ENCODE peak calls at places on chromosomes 11 and 22, in five cellular contexts. J, M, P, A and Q are unnamed samples.

GRCh38 chr11:96827164-96827563 is 437.4 kb downstream of the JRKL start:
- ATAC-seq in J (no peak), M (no peak), P (no peak), A (no peak), Q (no peak)

GRCh38 chr11:67646535-67647336 is 3.8 kb downstream of the ACY3 start:
- ATAC-seq in J (no peak), M (no peak), P (no peak), A (peak; percentile 53), Q (no peak)

GRCh38 chr11:116330439-116331185 is 442.2 kb downstream of the BUD13 start:
- ATAC-seq in J (no peak), M (no peak), P (no peak), A (no peak), Q (no peak)

GRCh38 chr22:48594757-48595510 is 1232.7 kb downstream of the BRD1 start:
- ATAC-seq in J (no peak), M (no peak), P (no peak), A (no peak), Q (no peak)

GRCh38 chr11:116193321-116194114 is 579.3 kb downstream of the BUD13 start:
- ATAC-seq in J (peak; percentile 84), M (no peak), P (peak; percentile 76), A (no peak), Q (no peak)

GRCh38 chr11:22510741-22511140 is 114.9 kb downstream of the FANCF start:
- ATAC-seq in J (no peak), M (no peak), P (no peak), A (no peak), Q (no peak)

GRCh38 chr11:123822591-123822990 is 16.4 kb upstream of the OR6M1 start:
- ATAC-seq in J (no peak), M (no peak), P (no peak), A (no peak), Q (no peak)

GRCh38 chr11:105867742-105868141 is 154.3 kb downstream of the MSANTD4 start:
- ATAC-seq in J (no peak), M (no peak), P (no peak), A (no peak), Q (no peak)

GRCh38 chr22:38572065-38572464 is 2.1 kb upstream of the DMC1 start:
- ATAC-seq in J (no peak), M (peak; percentile 54), P (peak; percentile 54), A (peak; percentile 52), Q (no peak)

GRCh38 chr22:19750666-19751490 is 9.7 kb upstream of the TBX1 start:
- ATAC-seq in J (no peak), M (no peak), P (no peak), A (no peak), Q (no peak)

GRCh38 chr11:102313225-102313940 is 3.9 kb upstream of the BIRC3 start:
- ATAC-seq in J (no peak), M (peak; percentile 14), P (no peak), A (peak; percentile 0), Q (no peak)

GRCh38 chr11:118912742-118913410 is 12.8 kb downstream of the BCL9L start:
- ATAC-seq in J (no peak), M (peak; percentile 11), P (no peak), A (peak; percentile 14), Q (no peak)

GRCh38 chr11:118911113-118911879 is 14.4 kb downstream of the BCL9L start:
- ATAC-seq in J (no peak), M (peak; percentile 12), P (peak; percentile 61), A (no peak), Q (peak; percentile 0)

GRCh38 chr11:118913411-118914125 is 12.2 kb downstream of the BCL9L start:
- ATAC-seq in J (no peak), M (no peak), P (no peak), A (peak; percentile 26), Q (no peak)

GRCh38 chr11:118910309-118911112 is 15.2 kb downstream of the BCL9L start:
- ATAC-seq in J (peak; percentile 50), M (peak; percentile 48), P (peak; percentile 62), A (no peak), Q (peak; percentile 50)

DNA sequence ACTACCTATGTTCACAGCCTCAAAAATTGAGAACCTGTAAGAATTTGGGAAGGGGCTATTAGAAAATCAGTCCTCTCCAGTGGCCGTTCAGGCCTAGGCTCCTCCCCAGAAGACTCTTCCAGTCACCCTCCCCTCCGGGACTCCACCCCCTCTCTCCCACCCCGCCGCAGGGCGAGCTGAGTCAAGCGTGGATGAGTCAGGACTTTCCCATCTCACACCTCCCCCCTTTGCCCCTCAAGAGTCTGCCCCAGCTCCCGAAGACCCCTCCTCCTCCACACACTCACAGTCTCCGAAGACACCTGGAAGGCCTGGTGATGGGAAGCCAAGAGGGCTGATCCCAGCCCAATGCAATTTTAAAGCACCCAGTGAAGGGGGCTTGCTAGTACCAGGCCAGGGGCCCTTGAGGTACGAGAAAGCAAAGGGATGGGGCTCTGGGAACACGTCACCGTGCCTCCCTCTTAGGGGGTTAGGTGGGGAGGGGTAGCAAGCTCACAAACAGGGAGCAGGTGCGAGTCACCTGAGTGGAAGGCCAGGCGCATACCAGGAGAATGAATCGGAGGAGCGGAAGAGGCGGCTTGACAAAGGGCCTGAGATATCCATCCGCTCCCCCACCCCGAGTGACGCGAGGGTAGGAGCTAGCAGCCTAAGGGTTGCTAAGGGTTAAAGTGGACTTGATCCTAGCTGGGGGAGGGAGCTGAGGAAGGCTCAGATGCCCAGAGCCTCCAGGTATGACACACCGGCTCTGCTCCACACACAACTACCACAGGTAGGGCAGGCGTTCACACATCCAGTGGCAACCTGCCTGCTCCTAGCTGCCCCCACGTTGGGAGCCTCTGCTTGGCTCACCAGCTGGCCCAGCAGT is 13.6 kb downstream of the BCL9L start:
- ATAC-seq in J (peak; percentile 72), M (peak; percentile 90), P (peak; percentile 43), A (peak; percentile 18), Q (peak; percentile 69)
- TF ChIP-seq EP300 in J (no peak), M (peak; percentile 61), P (no peak), A (no peak), Q (no peak)

GRCh38 chr11:64744544-64745218 is 739 bp upstream of the RASGRP2 start:
- ATAC-seq in J (no peak), M (no peak), P (no peak), A (no peak), Q (no peak)
- H3K27me3 ChIP-seq in J (peaks cover 9% of the 10 kb centered on the region), M (no peaks in the 10 kb centered on the region), P (peaks cover 72% of the 10 kb centered on the region), A (peaks cover 5% of the 10 kb centered on the region), Q (no peaks in the 10 kb centered on the region)

GRCh38 chr11:17763244-17763643 is 28.7 kb downstream of the KCNC1 start:
- ATAC-seq in J (no peak), M (no peak), P (no peak), A (no peak), Q (no peak)

GRCh38 chr11:17764446-17765218 is 30.1 kb downstream of the KCNC1 start:
- ATAC-seq in J (no peak), M (no peak), P (no peak), A (no peak), Q (no peak)

GRCh38 chr11:17760102-17761029 is 25.8 kb downstream of the KCNC1 start:
- ATAC-seq in J (no peak), M (peak; percentile 98), P (peak; percentile 99), A (peak; percentile 96), Q (no peak)

GRCh38 chr11:17763703-17764102 is 29.1 kb downstream of the KCNC1 start:
- ATAC-seq in J (no peak), M (no peak), P (no peak), A (no peak), Q (no peak)

DNA sequence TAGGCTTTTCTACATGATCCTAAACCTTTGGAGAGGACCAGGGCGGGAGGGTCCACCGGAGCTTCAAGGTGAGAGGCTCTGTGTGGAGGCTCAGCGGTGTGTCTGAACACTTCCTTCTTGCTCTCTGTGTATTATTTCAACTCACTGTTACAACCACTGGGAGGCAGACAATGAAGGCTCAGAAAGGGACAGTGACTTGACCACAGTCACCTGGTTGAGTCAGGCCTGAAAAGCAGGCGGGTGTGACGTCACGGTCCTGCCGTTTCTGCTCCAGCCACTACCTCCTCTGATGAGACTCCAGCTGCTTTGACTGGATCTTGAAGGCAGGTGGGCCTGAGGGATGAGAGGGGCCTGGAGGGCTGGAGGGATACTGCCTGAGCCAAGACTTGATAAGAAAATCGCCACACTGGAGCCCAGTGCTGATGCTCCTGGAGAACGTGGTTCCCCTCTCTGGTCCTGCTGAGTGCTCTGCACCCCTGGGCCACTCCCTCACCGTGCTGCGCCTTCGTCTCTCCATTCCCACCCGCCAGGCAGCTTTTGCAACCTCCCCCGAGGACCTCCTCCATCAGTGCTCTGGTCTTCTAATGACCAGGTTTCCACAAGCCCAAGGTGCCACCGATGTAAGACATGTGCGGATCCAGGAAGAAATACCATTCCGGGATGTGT is 27.9 kb downstream of the KCNC1 start:
- ATAC-seq in J (no peak), M (peak; percentile 71), P (no peak), A (peak; percentile 79), Q (no peak)
- TF ChIP-seq CTCF in J (no peak), M (peak; percentile 36), P (peak; percentile 38), A (peak; percentile 24), Q (no peak)

GRCh38 chr11:6303657-6304056 is 16.6 kb downstream of the CAVIN3 start:
- ATAC-seq in J (no peak), M (no peak), P (no peak), A (no peak), Q (no peak)

GRCh38 chr11:6298605-6299004 is 21.7 kb downstream of the CAVIN3 start:
- ATAC-seq in J (peak; percentile 74), M (peak; percentile 82), P (peak; percentile 100), A (peak; percentile 96), Q (no peak)

GRCh38 chr11:6300325-6300724 is 20.0 kb downstream of the CAVIN3 start:
- ATAC-seq in J (no peak), M (no peak), P (no peak), A (peak; percentile 52), Q (no peak)

GRCh38 chr11:6301096-6301495 is 19.2 kb downstream of the CAVIN3 start:
- ATAC-seq in J (no peak), M (no peak), P (no peak), A (no peak), Q (no peak)

DNA sequence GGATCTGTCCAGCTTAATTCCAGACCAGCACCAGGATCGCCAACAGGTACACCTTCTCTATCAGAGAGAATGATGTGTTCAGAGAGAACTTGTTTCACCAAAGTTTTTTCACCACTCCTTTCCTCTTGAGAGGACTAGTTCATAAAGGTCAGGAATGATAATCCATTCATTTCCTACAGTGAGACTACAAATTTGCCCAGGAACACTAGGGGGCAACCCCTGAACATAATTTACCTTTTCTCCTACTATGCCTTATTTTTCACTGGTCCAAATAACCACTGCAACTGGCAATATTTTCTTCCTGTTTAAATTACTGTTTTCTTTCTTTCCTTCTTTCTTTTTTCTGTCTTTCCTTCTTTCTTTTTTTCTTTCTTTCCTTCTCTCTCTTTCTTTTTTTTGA is 22.5 kb downstream of the CAVIN3 start:
- ATAC-seq in J (no peak), M (peak; percentile 68), P (peak; percentile 65), A (peak; percentile 36), Q (no peak)
- TF ChIP-seq EP300 in J (no peak), M (no peak), P (no peak), A (no peak), Q (no peak)

GRCh38 chr11:119156496-119156895 is 7.6 kb downstream of the ABCG4 start:
- ATAC-seq in J (no peak), M (no peak), P (no peak), A (no peak), Q (no peak)
- H3K27me3 ChIP-seq in J (no peaks in the 10 kb centered on the region), M (peaks cover 3% of the 10 kb centered on the region), P (peaks cover 70% of the 10 kb centered on the region), A (no peaks in the 10 kb centered on the region), Q (no peaks in the 10 kb centered on the region)

DNA sequence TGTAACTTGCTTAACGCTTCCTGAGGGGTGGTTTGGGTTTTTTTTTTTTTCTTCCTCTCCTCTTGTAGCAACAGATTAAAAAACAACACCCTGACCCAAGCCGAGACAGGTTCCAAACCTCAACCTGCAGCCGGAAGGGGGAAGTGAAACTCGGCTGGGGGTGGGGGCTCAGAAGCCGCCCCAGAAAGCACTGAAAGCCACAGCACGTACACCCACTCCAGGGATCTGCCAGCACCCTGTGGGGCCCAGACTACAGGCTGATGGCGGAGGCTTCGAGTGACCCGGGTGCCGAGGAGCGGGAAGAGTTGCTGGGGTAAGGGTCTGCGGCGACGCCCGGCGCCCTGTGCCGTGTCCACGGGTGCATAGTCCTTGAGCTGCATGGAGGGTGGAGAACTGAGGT is at the start of gene LSP1:
- ATAC-seq in J (peak; percentile 16), M (no peak), P (no peak), A (peak; percentile 57), Q (no peak)
- TF ChIP-seq CTCF in J (no peak), M (no peak), P (no peak), A (no peak), Q (no peak)